ENCODE peak calls at places on chromosomes 5 and 9, in seven cellular contexts. U is cardiac muscle cell, B is AG10803, D is coronary artery, Y is mesendoderm, G is fibroblast of lung, K is BE2C. Z is an unnamed sample.

GRCh38 chr9:38437193-38437823 is 13.1 kb upstream of the IGFBPL1 start:
- DNase-seq in B (peak; percentile 75), U (no peak), K (no peak), D (peak; percentile 35), G (peak; percentile 54), Y (no peak), Z (peak; percentile 49)

GRCh38 chr5:179867476-179867875 is 8.9 kb upstream of the MRNIP start:
- DNase-seq in Y (no peak), B (no peak), K (no peak), G (no peak), D (no peak), U (no peak), Z (no peak)

GRCh38 chr5:176413709-176414191 is 2.6 kb downstream of the CLTB start:
- DNase-seq in G (no peak), U (no peak), K (no peak), Y (no peak), B (no peak), D (no peak), Z (no peak)

GRCh38 chr5:17289681-17290619 is 72.5 kb downstream of the BASP1 start:
- DNase-seq in U (peak; percentile 18), D (no peak), B (peak; percentile 54), Y (no peak), K (no peak), G (peak; percentile 79), Z (peak; percentile 64)

GRCh38 chr5:35162848-35163770 is 67.2 kb downstream of the PRLR start:
- DNase-seq in U (no peak), K (no peak), G (no peak), Y (no peak), D (no peak), B (no peak), Z (no peak)

GRCh38 chr9:127142931-127143464 is 20.6 kb upstream of the ANGPTL2 start:
- DNase-seq in Y (no peak), B (no peak), U (no peak), G (no peak), D (no peak), K (no peak), Z (no peak)

GRCh38 chr9:81685763-81686613 is 3.4 kb downstream of the TLE1 start:
- DNase-seq in K (no peak), D (no peak), B (peak; percentile 73), G (peak; percentile 55), Y (no peak), U (no peak), Z (peak; percentile 34)

GRCh38 chr9:3992924-3993323 is 306.9 kb downstream of the GLIS3 start:
- DNase-seq in Y (peak; percentile 16), B (peak; percentile 65), G (peak; percentile 56), U (no peak), D (no peak), K (no peak), Z (no peak)

GRCh38 chr5:81409845-81410369 is 16.0 kb upstream of the ACOT12 start:
- DNase-seq in D (no peak), U (no peak), B (no peak), G (no peak), Y (no peak), K (no peak), Z (no peak)

GRCh38 chr5:151024440-151024839 is 4.0 kb downstream of the GPX3 start:
- DNase-seq in G (no peak), K (no peak), U (no peak), D (no peak), B (no peak), Y (no peak), Z (no peak)

GRCh38 chr5:127549551-127549950 is 32.1 kb downstream of the PRRC1 start:
- DNase-seq in U (no peak), K (peak; percentile 25), B (peak; percentile 21), D (no peak), G (no peak), Y (no peak), Z (no peak)

GRCh38 chr5:113378486-113378885 is 56.3 kb downstream of the TSSK1B start:
- DNase-seq in U (no peak), B (no peak), Y (no peak), K (no peak), G (no peak), D (no peak), Z (no peak)

GRCh38 chr9:115649991-115650472 is 503.6 kb upstream of the PAPPA start:
- DNase-seq in G (peak; percentile 96), Y (no peak), K (no peak), D (peak; percentile 95), U (no peak), B (peak; percentile 91), Z (no peak)

GRCh38 chr9:111588846-111589245 is 10.6 kb downstream of the PTGR1 start:
- DNase-seq in Y (no peak), D (no peak), U (no peak), K (no peak), B (peak; percentile 46), G (no peak), Z (no peak)

GRCh38 chr9:27019589-27019988 is 14.1 kb upstream of the LRRC19 start:
- DNase-seq in B (peak; percentile 8), Y (no peak), G (peak; percentile 29), D (no peak), K (no peak), U (no peak), Z (no peak)

GRCh38 chr5:62042007-62042406 is 264.0 kb upstream of the KIF2A start:
- DNase-seq in B (no peak), K (no peak), D (no peak), Y (no peak), U (no peak), G (no peak), Z (no peak)

GRCh38 chr5:57207681-57208080 is 33.8 kb downstream of the GPBP1 start:
- DNase-seq in Y (no peak), G (no peak), K (no peak), B (no peak), D (peak; percentile 76), U (peak; percentile 25), Z (no peak)

GRCh38 chr5:435961-436640 is 6.9 kb upstream of the EXOC3 start:
- DNase-seq in K (no peak), D (peak; percentile 72), U (peak; percentile 25), B (peak; percentile 39), G (no peak), Y (peak; percentile 29), Z (peak; percentile 31)

GRCh38 chr5:139804800-139805397 is 9.3 kb downstream of the PSD2 start:
- DNase-seq in B (no peak), K (no peak), D (no peak), G (no peak), U (no peak), Y (no peak), Z (no peak)

GRCh38 chr5:88787856-88788255 is 95.1 kb downstream of the MEF2C start:
- DNase-seq in Y (no peak), D (no peak), U (no peak), K (no peak), G (peak; percentile 62), B (no peak), Z (no peak)

GRCh38 chr9:656918-657583 is 184.4 kb upstream of the DMRT1 start:
- DNase-seq in U (no peak), K (no peak), G (no peak), Y (peak; percentile 38), B (no peak), D (no peak), Z (no peak)

DNA sequence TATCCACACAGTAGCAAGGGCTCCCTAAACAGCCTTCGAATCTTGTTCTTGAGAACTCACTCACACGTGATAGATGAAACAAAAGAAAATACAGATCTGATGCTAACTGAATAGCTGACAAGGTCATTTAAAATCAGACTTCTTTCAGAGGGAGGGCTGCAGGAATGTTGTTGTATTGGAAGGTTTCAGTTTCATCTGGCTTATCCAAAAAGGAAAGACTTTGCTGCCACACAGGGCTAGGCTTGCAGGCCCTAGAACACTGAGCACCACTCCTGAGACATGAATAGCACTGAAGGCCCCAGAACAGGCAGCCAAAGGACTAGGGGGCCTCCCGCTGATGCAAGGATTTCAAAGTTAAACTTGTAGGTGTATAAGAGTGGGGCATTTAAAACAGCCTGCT is 3.1 kb downstream of the CD180 start:
- DNase-seq in K (no peak), B (no peak), G (no peak), U (no peak), D (no peak), Y (no peak), Z (no peak)
- H3K4me3 ChIP-seq in K (no peak overlapping the region), B (no peak overlapping the region), G (no peak overlapping the region), U (no peak overlapping the region), D (no peak overlapping the region), Y (no peak overlapping the region), Z (no peak overlapping the region)

DNA sequence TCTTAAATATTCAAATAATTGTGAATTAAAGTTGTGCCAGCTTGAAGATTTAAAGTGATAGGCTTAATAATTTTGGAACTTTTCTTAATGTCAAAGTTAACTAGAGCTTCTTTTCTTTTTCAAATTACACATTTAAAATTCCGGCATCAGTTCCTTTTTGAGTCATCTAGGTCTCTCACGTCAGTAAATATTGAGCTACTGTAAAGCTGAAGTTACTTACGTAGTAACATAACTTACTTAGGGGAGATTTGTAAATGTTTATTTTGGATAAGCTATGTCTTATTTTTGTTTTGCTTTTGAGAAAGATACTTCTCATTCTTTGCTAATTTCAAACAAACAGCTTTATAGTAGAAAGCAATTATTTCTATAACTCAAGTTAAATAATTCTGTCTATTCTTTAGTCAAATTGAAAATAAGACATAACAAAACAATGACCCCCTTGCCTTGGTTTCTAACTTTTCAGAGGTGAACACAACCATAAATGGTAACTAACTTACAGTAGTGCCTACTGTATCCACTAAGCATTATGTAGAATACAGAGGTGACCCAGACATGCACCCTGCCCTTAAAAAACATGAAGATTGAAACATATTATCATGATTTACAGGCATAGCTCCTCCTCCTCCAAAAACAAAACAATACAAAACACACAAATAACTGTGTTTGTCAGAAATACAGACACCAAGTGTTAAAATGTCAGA is 29.8 kb downstream of the CD274 start:
- DNase-seq in B (no peak), D (no peak), G (no peak), U (no peak), Y (no peak), K (no peak), Z (no peak)
- H3K4me3 ChIP-seq in B (no peak overlapping the region), D (no peak overlapping the region), G (no peak overlapping the region), U (no peak overlapping the region), Y (no peak overlapping the region), K (no peak overlapping the region), Z (no peak overlapping the region)

DNA sequence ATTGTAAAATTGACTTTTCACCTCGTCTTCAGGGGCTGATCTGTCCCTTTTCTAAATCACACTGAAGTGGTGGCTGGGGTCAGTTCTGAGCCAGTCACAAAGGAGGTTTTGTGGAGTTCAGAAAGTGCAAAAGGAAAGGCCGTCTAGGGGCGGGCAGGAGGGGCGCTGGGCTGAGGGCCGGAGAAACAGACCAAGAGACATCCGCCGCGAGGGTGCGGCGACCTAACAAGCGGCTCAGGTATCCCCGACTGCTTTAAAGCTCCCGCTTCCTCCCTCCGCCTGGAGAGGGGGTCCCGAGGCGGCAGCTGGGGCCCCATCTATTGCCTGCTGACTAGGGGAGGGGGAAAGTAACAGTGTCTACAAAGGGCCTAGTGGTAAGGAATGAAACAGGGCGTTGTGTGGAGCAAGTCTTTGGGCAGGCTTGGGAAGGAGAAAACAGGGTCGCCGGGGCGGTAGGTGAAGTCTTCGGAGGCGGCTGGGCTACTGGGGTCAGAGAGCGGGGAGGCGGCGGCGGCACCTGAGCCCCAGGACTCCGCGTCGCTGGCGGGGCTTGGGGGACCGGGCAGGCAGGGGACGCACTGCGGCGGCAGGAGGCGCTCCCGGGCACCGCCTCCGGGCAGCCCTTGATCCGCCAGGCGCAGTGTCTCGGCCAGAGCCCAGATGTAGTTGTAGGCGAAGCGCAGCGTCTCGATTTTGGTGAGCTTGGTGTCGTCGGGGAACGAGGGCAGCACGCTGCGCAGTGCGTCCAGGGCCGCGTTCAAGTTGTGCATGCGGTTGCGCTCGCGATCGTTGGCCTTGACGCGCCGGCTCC is 950 bp downstream of the NEUROG1 start:
- DNase-seq in K (peak; percentile 18), U (no peak), D (no peak), G (no peak), B (no peak), Y (peak; percentile 71), Z (no peak)
- H3K4me3 ChIP-seq in K (no peak overlapping the region), U (no peak overlapping the region), D (peak overlapping the region; percentile 36), G (no peak overlapping the region), B (no peak overlapping the region), Y (no peak overlapping the region), Z (no peak overlapping the region)

GRCh38 chr9:136890661-136891060 is 4.3 kb downstream of the TRAF2 start:
- DNase-seq in D (no peak), K (no peak), Y (no peak), G (no peak), B (no peak), U (no peak), Z (no peak)
- H3K4me3 ChIP-seq in D (no peak overlapping the region), K (no peak overlapping the region), Y (no peak overlapping the region), G (no peak overlapping the region), B (no peak overlapping the region), U (no peak overlapping the region), Z (no peak overlapping the region)

Z was measured in Caco-2.